ENCODE peak calls at places on chromosomes 2 and 18, in nine cellular contexts. E is NCI-H2171 treated with DMSO at 0.1 percent for 48 hours; S is stimulated activated CD4-positive, alpha-beta T cell treated with anti-CD3 and anti-CD28 coated beads, Interleukin-2, amount 100 ng/mL, for 24 hours; H is Daoy; I is NCI-H460; O is iPS DF 6.9; C is fibroblast of mammary gland; A is left lobe of liver; W is NCI-H524. V is an unnamed sample.

GRCh38 chr2:105582952-105583660 is 161.6 kb upstream of the NCK2 start:
- DNase-seq in E (peak), S (no peak), H (no peak), I (no peak), O (no peak), C (no peak), A (no peak), W (no peak), V (no peak)

GRCh38 chr2:11177871-11178598 is 22.8 kb downstream of the SLC66A3 start:
- DNase-seq in E (peak), S (no peak), H (no peak), I (no peak), O (no peak), C (peak), A (no peak), W (peak), V (no peak)

GRCh38 chr18:29811519-29811918 is 1231.0 kb downstream of the DSC3 start:
- DNase-seq in E (no peak), S (no peak), H (no peak), I (no peak), O (no peak), C (no peak), A (no peak), W (no peak), V (no peak)

GRCh38 chr2:166238176-166238575 is 110.4 kb upstream of the SCN1A start:
- DNase-seq in E (no peak), S (no peak), H (no peak), I (no peak), O (no peak), C (no peak), A (no peak), W (no peak), V (no peak)

GRCh38 chr2:216426166-216426777 is 14.0 kb downstream of the SMARCAL1 start:
- DNase-seq in E (no peak), S (no peak), H (no peak), I (no peak), O (no peak), C (peak), A (no peak), W (no peak), V (no peak)

GRCh38 chr2:191316246-191316645 is 71.0 kb downstream of the MYO1B start:
- DNase-seq in E (no peak), S (no peak), H (no peak), I (no peak), O (no peak), C (peak), A (no peak), W (no peak), V (no peak)

GRCh38 chr2:210997373-210997772 is 441.0 kb downstream of the CPS1 start:
- DNase-seq in E (no peak), S (no peak), H (peak), I (no peak), O (no peak), C (peak), A (no peak), W (no peak), V (no peak)

GRCh38 chr2:241047253-241048010 is 49.0 kb downstream of the SNED1 start:
- DNase-seq in E (no peak), S (no peak), H (no peak), I (no peak), O (no peak), C (no peak), A (no peak), W (no peak), V (no peak)

GRCh38 chr2:231162036-231162345 is 36.4 kb upstream of the ARMC9 start:
- DNase-seq in E (no peak), S (no peak), H (no peak), I (no peak), O (no peak), C (peak), A (no peak), W (no peak), V (no peak)

GRCh38 chr2:22795467-22795866 is 589.5 kb upstream of the KLHL29 start:
- DNase-seq in E (peak), S (no peak), H (no peak), I (no peak), O (no peak), C (no peak), A (no peak), W (peak), V (no peak)

GRCh38 chr2:238305092-238305862 is 15.0 kb upstream of the TRAF3IP1 start:
- DNase-seq in E (no peak), S (no peak), H (no peak), I (no peak), O (no peak), C (no peak), A (no peak), W (no peak), V (no peak)

V was measured in stimulated activated naive CD4-positive, alpha-beta T cell treated with Interleukin-2 at 50 U/mL for 16 hours.